ENCODE peak calls at places on chromosomes 2 and 18, in five cellular contexts. V, Q, R, K and C are unnamed samples.

GRCh38 chr2:238853218-238853617 is 5.3 kb downstream of the TWIST2 start:
- DNase-seq in R (no peak), V (no peak), K (no peak), Q (no peak), C (no peak)

GRCh38 chr2:67057901-67058703 is 339.0 kb upstream of the ETAA1 start:
- DNase-seq in V (peak), K (no peak), R (no peak), Q (peak), C (no peak)

GRCh38 chr2:45874324-45874723 is 222.8 kb downstream of the PRKCE start:
- DNase-seq in V (no peak), Q (peak), K (no peak), R (no peak), C (no peak)

GRCh38 chr2:175436076-175436475 is 254.6 kb upstream of the ATP5MC3 start:
- DNase-seq in V (no peak), R (no peak), K (no peak), Q (no peak), C (no peak)

GRCh38 chr2:98815795-98816194 is 84.9 kb upstream of the MGAT4A start:
- DNase-seq in R (no peak), Q (no peak), V (no peak), K (no peak), C (peak)

GRCh38 chr2:216012133-216012829 is 1.1 kb downstream of the MREG start:
- DNase-seq in R (no peak), K (no peak), Q (no peak), V (no peak), C (no peak)

GRCh38 chr2:152861349-152861942 is 143.0 kb downstream of the ARL6IP6 start:
- DNase-seq in K (peak), R (no peak), V (no peak), Q (peak), C (no peak)

GRCh38 chr18:26458526-26459232 is 89.7 kb downstream of the KCTD1 start:
- DNase-seq in V (no peak), Q (no peak), K (no peak), R (no peak), C (no peak)

GRCh38 chr2:120470041-120470716 is 124.2 kb downstream of the INHBB start:
- DNase-seq in K (no peak), R (peak), Q (no peak), V (peak), C (no peak)

GRCh38 chr2:240435457-240435954 is at the start of gene GPC1:
- DNase-seq in R (peak), K (peak), V (peak), Q (peak), C (peak)

GRCh38 chr2:237517163-237517562 is 30.1 kb downstream of the MLPH start:
- DNase-seq in R (no peak), K (no peak), V (no peak), Q (no peak), C (no peak)

GRCh38 chr2:96164459-96165184 is 19.4 kb upstream of the DUSP2 start:
- DNase-seq in V (no peak), K (peak), Q (no peak), R (no peak), C (no peak)

GRCh38 chr2:34547900-34548299 is 948.8 kb upstream of the FAM98A start:
- DNase-seq in R (no peak), Q (no peak), V (no peak), K (no peak), C (no peak)

GRCh38 chr2:135819211-135819610 is 17.8 kb downstream of the LCT start:
- DNase-seq in K (no peak), R (no peak), V (no peak), Q (no peak), C (no peak)

GRCh38 chr2:85743304-85743978 is 10.3 kb upstream of the ATOH8 start:
- DNase-seq in K (no peak), Q (no peak), V (peak), R (peak), C (no peak)

GRCh38 chr2:232030229-232030628 is 68.7 kb downstream of the DIS3L2 start:
- DNase-seq in Q (no peak), K (no peak), R (no peak), V (no peak), C (no peak)

GRCh38 chr2:139617747-139618146 is 837.6 kb upstream of the NXPH2 start:
- DNase-seq in Q (no peak), V (no peak), R (no peak), K (no peak), C (no peak)

GRCh38 chr2:180520816-180521595 is 459.4 kb upstream of the UBE2E3 start:
- DNase-seq in Q (no peak), K (no peak), V (no peak), R (no peak), C (no peak)

GRCh38 chr18:68330658-68331057 is 384.2 kb downstream of the TMX3 start:
- DNase-seq in Q (no peak), K (no peak), V (no peak), R (no peak), C (no peak)

GRCh38 chr2:236689393-236689700 is 119.7 kb downstream of the ACKR3 start:
- DNase-seq in V (no peak), Q (no peak), K (no peak), R (no peak), C (no peak)

GRCh38 chr2:211439011-211439410 is 882.6 kb downstream of the CPS1 start:
- DNase-seq in V (no peak), K (no peak), Q (no peak), R (no peak), C (no peak)

GRCh38 chr2:142174176-142174575 is 43.4 kb upstream of the LRP1B start:
- DNase-seq in R (no peak), K (no peak), Q (no peak), V (no peak), C (no peak)

GRCh38 chr2:85395912-85396475 is 14.2 kb downstream of the CAPG start:
- DNase-seq in V (no peak), Q (no peak), K (no peak), R (no peak), C (no peak)

GRCh38 chr2:31505133-31505532 is 75.6 kb downstream of the SRD5A2 start:
- DNase-seq in V (no peak), R (no peak), Q (no peak), K (no peak), C (no peak)

GRCh38 chr2:132936261-132936660 is 266.3 kb upstream of the LYPD1 start:
- DNase-seq in K (no peak), V (no peak), Q (no peak), R (no peak), C (no peak)

GRCh38 chr18:80103231-80103630 is 5.8 kb upstream of the ADNP2 start:
- DNase-seq in Q (no peak), K (no peak), V (no peak), R (no peak), C (no peak)

GRCh38 chr2:143205106-143205764 is 76.0 kb downstream of the ARHGAP15 start:
- DNase-seq in R (no peak), Q (no peak), K (no peak), V (no peak), C (no peak)

GRCh38 chr18:58005885-58006523 is 38.0 kb upstream of the NEDD4L start:
- DNase-seq in R (no peak), Q (no peak), V (no peak), K (no peak), C (no peak)

GRCh38 chr18:73462092-73462491 is 594.3 kb upstream of the NETO1 start:
- DNase-seq in V (peak), K (no peak), R (no peak), Q (no peak), C (no peak)

GRCh38 chr2:2026851-2027250 is 282.5 kb upstream of the PXDN start:
- DNase-seq in Q (no peak), K (no peak), R (no peak), V (no peak), C (no peak)

GRCh38 chr18:61554117-61554776 is 221.0 kb downstream of the CDH20 start:
- DNase-seq in R (peak), K (no peak), Q (no peak), V (no peak), C (no peak)

GRCh38 chr18:77486985-77487384 is 237.3 kb downstream of the GALR1 start:
- DNase-seq in Q (no peak), K (no peak), V (no peak), R (no peak), C (no peak)